ENCODE peak calls at places on chromosome 7, in four cellular contexts. One of them, this sample, is unnamed.

GRCh38 chr7:95796617-95797016 is 24.3 kb downstream of the DYNC1I1 start:
- DNase-seq in foreskin fibroblast: no peak
- DNase-seq in fibroblast of pulmonary artery: no peak
- DNase-seq in Calu3: no peak
- DNase-seq in this sample: no peak

GRCh38 chr7:5564894-5565293 is 141.3 kb upstream of the TNRC18 start:
- DNase-seq in foreskin fibroblast: no peak
- DNase-seq in fibroblast of pulmonary artery: no peak
- DNase-seq in Calu3: no peak
- DNase-seq in this sample: no peak

GRCh38 chr7:101410743-101411476 is 48.2 kb downstream of the COL26A1 start:
- DNase-seq in foreskin fibroblast: no peak
- DNase-seq in fibroblast of pulmonary artery: peak
- DNase-seq in Calu3: peak
- DNase-seq in this sample: peak

GRCh38 chr7:16891338-16891737 is 9.6 kb upstream of the AGR3 start:
- DNase-seq in foreskin fibroblast: peak
- DNase-seq in fibroblast of pulmonary artery: peak
- DNase-seq in Calu3: peak
- DNase-seq in this sample: no peak

GRCh38 chr7:2195403-2196246 is 37.1 kb downstream of the MAD1L1 start:
- DNase-seq in foreskin fibroblast: no peak
- DNase-seq in fibroblast of pulmonary artery: no peak
- DNase-seq in Calu3: no peak
- DNase-seq in this sample: no peak

GRCh38 chr7:66952343-66953043 is 31.5 kb downstream of the TMEM248 start:
- DNase-seq in foreskin fibroblast: peak
- DNase-seq in fibroblast of pulmonary artery: peak
- DNase-seq in Calu3: peak
- DNase-seq in this sample: no peak

GRCh38 chr7:22445140-22445722 is 54.8 kb downstream of the STEAP1B start:
- DNase-seq in foreskin fibroblast: no peak
- DNase-seq in fibroblast of pulmonary artery: peak
- DNase-seq in Calu3: peak
- DNase-seq in this sample: no peak

GRCh38 chr7:22255834-22256233 is 101.1 kb downstream of the RAPGEF5 start:
- DNase-seq in foreskin fibroblast: no peak
- DNase-seq in fibroblast of pulmonary artery: no peak
- DNase-seq in Calu3: peak
- DNase-seq in this sample: no peak

GRCh38 chr7:102079140-102080002 is 207.3 kb upstream of the SH2B2 start:
- DNase-seq in foreskin fibroblast: no peak
- DNase-seq in fibroblast of pulmonary artery: no peak
- DNase-seq in Calu3: no peak
- DNase-seq in this sample: no peak

GRCh38 chr7:2635810-2636701 is 4.3 kb downstream of the TTYH3 start:
- DNase-seq in foreskin fibroblast: no peak
- DNase-seq in fibroblast of pulmonary artery: no peak
- DNase-seq in Calu3: no peak
- DNase-seq in this sample: no peak

GRCh38 chr7:55469271-55469681 is 103.0 kb downstream of the VOPP1 start:
- DNase-seq in foreskin fibroblast: no peak
- DNase-seq in fibroblast of pulmonary artery: no peak
- DNase-seq in Calu3: no peak
- DNase-seq in this sample: no peak

GRCh38 chr7:45653209-45653907 is 79.2 kb downstream of the ADCY1 start:
- DNase-seq in foreskin fibroblast: no peak
- DNase-seq in fibroblast of pulmonary artery: no peak
- DNase-seq in Calu3: no peak
- DNase-seq in this sample: no peak

GRCh38 chr7:33946094-33946699 is 40.9 kb downstream of the BMPER start:
- DNase-seq in foreskin fibroblast: no peak
- DNase-seq in fibroblast of pulmonary artery: no peak
- DNase-seq in Calu3: no peak
- DNase-seq in this sample: no peak

GRCh38 chr7:117283779-117284178 is 39.1 kb downstream of the WNT2 start:
- DNase-seq in foreskin fibroblast: no peak
- DNase-seq in fibroblast of pulmonary artery: no peak
- DNase-seq in Calu3: no peak
- DNase-seq in this sample: no peak
- TF ChIP-seq CTCF in foreskin fibroblast: no peak
- TF ChIP-seq CTCF in fibroblast of pulmonary artery: no peak
- TF ChIP-seq CTCF in Calu3: no peak
- TF ChIP-seq CTCF in this sample: no peak

DNA sequence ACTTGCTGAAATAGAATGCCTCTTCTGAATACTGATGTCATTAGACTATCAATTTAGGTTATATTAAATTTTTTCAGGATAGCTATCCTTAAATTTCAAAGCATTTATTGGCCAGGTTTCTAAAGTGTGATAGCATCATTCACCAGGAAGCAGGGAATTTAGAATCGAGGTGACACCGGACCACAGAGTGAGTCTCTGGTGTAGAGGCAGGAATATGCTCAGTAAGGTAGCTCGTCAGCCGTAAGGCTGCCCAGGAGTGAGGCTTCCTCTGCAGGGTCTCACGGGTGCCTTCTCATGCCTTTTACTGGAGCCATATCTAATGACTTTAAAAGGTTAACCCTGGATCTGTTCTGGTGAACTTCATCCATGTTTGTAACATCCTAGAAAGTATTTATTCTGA is 170.8 kb upstream of the KLF14 start:
- DNase-seq in foreskin fibroblast: no peak
- DNase-seq in fibroblast of pulmonary artery: no peak
- DNase-seq in Calu3: no peak
- DNase-seq in this sample: no peak
- TF ChIP-seq CTCF in foreskin fibroblast: no peak
- TF ChIP-seq CTCF in fibroblast of pulmonary artery: no peak
- TF ChIP-seq CTCF in Calu3: no peak
- TF ChIP-seq CTCF in this sample: no peak

GRCh38 chr7:84490661-84491060 is 296.1 kb upstream of the SEMA3A start:
- DNase-seq in foreskin fibroblast: peak
- DNase-seq in fibroblast of pulmonary artery: peak
- DNase-seq in Calu3: no peak
- DNase-seq in this sample: no peak
- TF ChIP-seq CTCF in foreskin fibroblast: peak
- TF ChIP-seq CTCF in fibroblast of pulmonary artery: peak
- TF ChIP-seq CTCF in Calu3: no peak
- TF ChIP-seq CTCF in this sample: no peak

GRCh38 chr7:130719550-130719949 is 14.5 kb downstream of the KLF14 start:
- DNase-seq in foreskin fibroblast: no peak
- DNase-seq in fibroblast of pulmonary artery: no peak
- DNase-seq in Calu3: no peak
- DNase-seq in this sample: no peak
- TF ChIP-seq CTCF in foreskin fibroblast: no peak
- TF ChIP-seq CTCF in fibroblast of pulmonary artery: no peak
- TF ChIP-seq CTCF in Calu3: no peak
- TF ChIP-seq CTCF in this sample: no peak

DNA sequence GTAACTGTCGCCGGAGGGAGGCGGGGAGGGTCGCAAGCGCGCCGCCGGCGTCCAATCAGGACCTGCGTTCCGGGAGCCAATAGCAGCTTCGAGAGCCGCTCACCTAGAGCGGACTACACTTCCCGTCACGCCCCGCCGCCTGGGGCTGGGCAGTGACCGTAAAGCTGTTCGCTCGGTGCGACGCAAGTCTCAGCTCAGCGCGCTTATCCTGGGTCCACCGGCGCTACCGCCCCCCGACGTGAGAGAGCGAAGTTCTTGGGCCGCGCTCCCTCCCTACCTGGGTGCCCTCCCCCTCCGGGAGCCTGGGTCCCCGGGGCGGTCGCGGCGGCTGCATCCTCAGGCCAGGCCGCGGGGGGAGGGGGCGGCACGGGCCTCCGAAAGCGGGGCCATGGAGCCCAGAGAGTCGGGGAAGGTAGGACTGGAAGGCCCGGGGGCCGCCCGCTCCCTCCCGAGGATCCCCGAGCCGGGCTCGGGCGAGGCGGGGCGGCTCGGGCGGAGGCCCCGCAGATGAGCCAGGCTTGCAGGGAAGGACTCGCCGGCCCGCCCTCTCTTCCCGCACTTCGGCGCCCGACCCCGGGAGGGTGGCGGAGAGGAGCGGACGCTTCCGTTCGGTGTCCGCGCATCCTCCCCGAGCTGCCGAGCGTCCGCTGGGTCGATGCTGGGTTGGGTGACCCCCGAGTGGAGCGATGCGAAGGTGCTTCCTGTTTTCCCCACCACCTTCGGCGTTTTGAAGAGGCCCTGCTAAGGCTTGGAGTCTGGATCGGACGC is at the start of gene ZNF862:
- DNase-seq in foreskin fibroblast: peak
- DNase-seq in fibroblast of pulmonary artery: peak
- DNase-seq in Calu3: peak
- DNase-seq in this sample: peak
- TF ChIP-seq CTCF in foreskin fibroblast: no peak
- TF ChIP-seq CTCF in fibroblast of pulmonary artery: no peak
- TF ChIP-seq CTCF in Calu3: no peak
- TF ChIP-seq CTCF in this sample: no peak

DNA sequence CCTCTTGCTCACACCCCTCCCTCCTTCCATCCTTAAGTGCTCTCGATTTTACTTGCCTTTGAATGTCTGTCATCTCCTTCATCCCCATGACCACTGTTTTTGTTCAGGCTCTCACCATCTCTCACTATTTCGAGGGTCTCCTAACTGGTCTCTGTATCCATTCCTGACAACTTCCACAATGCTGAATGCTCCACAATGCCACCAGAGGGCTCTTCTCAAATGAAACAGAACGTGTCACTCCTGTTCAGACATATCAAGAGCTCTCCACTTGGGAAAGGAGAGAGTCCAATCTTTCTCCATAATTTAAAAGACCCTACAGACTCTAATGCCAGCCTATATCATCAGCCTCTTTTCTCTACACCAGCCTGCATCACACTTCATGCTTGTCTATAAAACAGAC is 9.0 kb upstream of the SLC13A1 start:
- DNase-seq in foreskin fibroblast: no peak
- DNase-seq in fibroblast of pulmonary artery: peak
- DNase-seq in Calu3: no peak
- DNase-seq in this sample: no peak
- TF ChIP-seq CTCF in foreskin fibroblast: no peak
- TF ChIP-seq CTCF in fibroblast of pulmonary artery: peak
- TF ChIP-seq CTCF in Calu3: peak
- TF ChIP-seq CTCF in this sample: no peak

DNA sequence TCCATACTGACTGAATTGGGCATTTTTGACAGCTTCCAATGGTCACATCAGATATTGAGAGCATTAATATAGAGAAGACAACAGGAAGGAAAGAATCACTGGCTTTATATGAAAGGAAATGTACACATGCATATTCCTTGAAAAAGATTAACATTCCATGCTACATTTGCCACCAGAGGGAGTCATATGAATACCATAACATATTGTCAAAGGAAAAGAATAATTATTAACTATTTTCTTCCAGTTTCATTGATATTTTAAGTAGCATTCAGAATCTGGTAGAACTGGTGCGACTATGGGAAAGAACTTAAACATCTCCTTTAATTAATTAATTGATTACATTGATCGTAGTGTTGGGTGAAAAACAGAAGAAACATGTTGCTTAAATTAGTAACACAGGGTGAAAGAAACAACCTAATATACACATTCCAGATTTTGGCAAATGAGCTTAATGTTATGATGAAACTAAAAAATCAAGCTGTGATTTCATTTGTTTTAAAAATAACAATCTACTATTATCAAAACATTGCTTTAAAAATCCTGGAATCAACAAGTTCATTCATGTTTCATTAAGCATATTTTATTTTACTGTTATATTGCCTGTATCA is 71.5 kb downstream of the GPR85 start:
- DNase-seq in foreskin fibroblast: no peak
- DNase-seq in fibroblast of pulmonary artery: peak
- DNase-seq in Calu3: peak
- DNase-seq in this sample: no peak
- TF ChIP-seq CTCF in foreskin fibroblast: peak
- TF ChIP-seq CTCF in fibroblast of pulmonary artery: peak
- TF ChIP-seq CTCF in Calu3: no peak
- TF ChIP-seq CTCF in this sample: no peak